ENCODE peak calls at places on chromosomes 16 and 17, in six cellular contexts. W, U, Y, Q, Z and T are unnamed samples.

GRCh38 chr17:68704897-68705296 is 103.7 kb upstream of the FAM20A start:
- DNase-seq in W (no peak), U (no peak), Y (no peak), Q (no peak), Z (no peak), T (no peak)

GRCh38 chr17:3657874-3658783 is 10.2 kb downstream of the TAX1BP3 start:
- DNase-seq in W (no peak), U (no peak), Y (no peak), Q (no peak), Z (no peak), T (no peak)

GRCh38 chr17:75084039-75084660 is 3.6 kb upstream of the SLC16A5 start:
- DNase-seq in W (peak), U (peak), Y (no peak), Q (no peak), Z (no peak), T (no peak)

GRCh38 chr16:57892041-57892440 is 78.9 kb downstream of the CNGB1 start:
- DNase-seq in W (no peak), U (peak), Y (no peak), Q (no peak), Z (no peak), T (no peak)

GRCh38 chr17:11779906-11780305 is 181.6 kb downstream of the DNAH9 start:
- DNase-seq in W (no peak), U (no peak), Y (no peak), Q (no peak), Z (no peak), T (no peak)

GRCh38 chr17:72164340-72164739 is 43.5 kb downstream of the SOX9 start:
- DNase-seq in W (no peak), U (no peak), Y (no peak), Q (no peak), Z (no peak), T (no peak)

GRCh38 chr17:57715981-57716380 is 29.1 kb downstream of the CCDC182 start:
- DNase-seq in W (no peak), U (no peak), Y (no peak), Q (no peak), Z (no peak), T (no peak)

GRCh38 chr17:67422887-67423286 is 45.8 kb downstream of the PITPNC1 start:
- DNase-seq in W (no peak), U (peak), Y (no peak), Q (peak), Z (no peak), T (no peak)

GRCh38 chr16:66935319-66936011 is at the start of gene CES2:
- DNase-seq in W (peak), U (peak), Y (peak), Q (no peak), Z (no peak), T (no peak)

DNA sequence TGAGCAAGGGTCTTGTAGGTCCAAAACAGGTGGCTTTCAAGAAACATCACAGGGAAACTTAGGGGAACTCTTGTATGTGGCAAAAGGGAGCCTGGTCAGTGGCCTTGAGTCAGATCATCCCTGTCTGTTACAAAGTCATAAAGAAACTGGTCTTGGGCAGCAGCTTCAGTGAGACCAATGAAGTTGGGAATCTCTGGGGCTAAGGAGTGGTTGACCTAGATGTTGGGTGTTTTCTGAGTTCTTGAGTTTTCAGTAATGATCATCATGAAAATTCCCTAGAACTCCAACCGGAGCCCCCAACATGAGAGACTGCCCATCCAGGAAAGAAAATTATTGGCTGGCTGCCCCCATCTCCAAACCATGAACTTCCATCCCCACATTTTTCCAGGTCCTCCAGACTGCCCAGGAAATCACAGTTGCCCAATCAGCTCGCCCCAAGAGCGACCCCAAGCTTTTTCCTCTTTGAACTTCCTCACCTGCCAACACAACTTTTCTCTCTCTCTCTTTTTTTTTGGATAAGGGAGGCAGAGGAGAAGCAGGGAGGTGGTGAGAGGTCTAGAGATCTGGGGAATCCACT is 3.9 kb downstream of the CCR7 start:
- DNase-seq in W (no peak), U (no peak), Y (no peak), Q (no peak), Z (no peak), T (no peak)
- H3K9ac ChIP-seq in W (no peak), U (peak), Y (no peak), Q (no peak), Z (no peak), T (no peak)

GRCh38 chr17:79789943-79790804 is 6.7 kb downstream of the CBX8 start:
- DNase-seq in W (no peak), U (no peak), Y (peak), Q (no peak), Z (no peak), T (no peak)
- H3K4me3 ChIP-seq in W (no peak), U (peak), Y (no peak), Q (no peak), Z (peak), T (no peak)

GRCh38 chr17:78428842-78429617 is 50.6 kb downstream of the PGS1 start:
- DNase-seq in W (no peak), U (no peak), Y (no peak), Q (no peak), Z (no peak), T (no peak)
- TF ChIP-seq POLR2AphosphoS5 in W (no peak), U (no peak), Y (no peak), Q (no peak), Z (peak), T (no peak)

GRCh38 chr16:31132979-31133599 is 2.4 kb downstream of the PRSS8 start:
- DNase-seq in W (no peak), U (no peak), Y (no peak), Q (no peak), Z (no peak), T (no peak)
- H3K9ac ChIP-seq in W (no peak), U (no peak), Y (no peak), Q (no peak), Z (no peak), T (no peak)

DNA sequence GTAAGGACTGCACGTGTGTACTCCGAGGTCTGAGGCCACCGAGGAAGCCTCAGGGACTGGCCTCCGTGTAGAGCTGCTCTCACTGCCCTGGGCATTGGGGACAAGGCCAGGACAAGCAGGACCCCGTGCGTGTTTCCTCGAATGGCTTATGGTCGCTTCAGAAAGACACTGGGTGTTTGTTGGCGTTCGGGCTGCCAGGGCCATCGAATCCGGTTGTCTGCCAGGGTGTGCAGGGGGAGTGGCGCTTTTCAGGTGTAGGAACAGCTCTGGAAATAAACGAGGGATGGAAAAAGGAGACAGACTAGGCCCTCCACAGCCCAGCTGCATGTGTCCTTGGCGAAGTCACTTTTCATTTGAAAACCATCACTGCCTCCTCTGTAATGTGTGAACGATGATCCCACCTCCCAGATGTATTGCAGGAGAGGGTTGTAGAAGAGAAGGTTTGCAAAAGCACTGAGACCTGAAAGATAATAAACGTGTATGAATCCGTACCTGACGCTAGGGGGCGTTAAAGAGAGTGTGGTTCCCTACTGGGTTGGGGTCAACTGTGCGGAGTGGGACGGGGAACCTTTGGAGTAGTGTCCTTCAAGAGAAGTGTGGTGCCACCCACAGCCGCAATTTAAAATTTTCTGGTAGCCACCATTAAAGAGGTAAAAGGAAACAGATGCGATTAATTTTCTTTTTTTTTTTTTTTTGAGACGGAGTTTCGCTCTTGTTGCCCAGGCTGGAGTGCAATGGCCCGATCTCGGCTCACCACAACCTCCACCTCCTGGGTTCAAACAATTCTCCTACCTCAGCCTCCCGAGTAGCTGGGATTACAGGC is 2.1 kb upstream of the ZSCAN10 start:
- DNase-seq in W (peak), U (peak), Y (peak), Q (no peak), Z (peak), T (no peak)
- H3K4me3 ChIP-seq in W (no peak), U (no peak), Y (no peak), Q (peak), Z (no peak), T (no peak)

DNA sequence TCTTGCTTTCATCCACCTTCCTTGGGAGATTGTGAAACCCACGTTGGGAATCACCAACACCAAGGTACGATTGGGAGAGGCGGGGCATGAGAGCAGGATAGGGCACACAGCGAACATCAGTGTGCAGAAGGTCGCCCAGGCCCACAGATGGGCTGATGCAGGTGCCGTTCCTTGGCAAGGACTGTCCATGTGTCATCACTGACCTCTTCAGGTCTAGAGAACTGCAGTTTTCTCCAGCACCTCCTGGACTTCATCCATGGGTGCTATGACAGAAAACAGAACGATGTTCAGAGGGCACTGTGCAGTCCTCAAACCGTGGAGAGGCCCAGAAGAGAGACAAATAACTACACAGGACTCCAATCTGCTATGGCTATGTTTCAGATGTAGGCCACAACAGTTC is 23.9 kb upstream of the TAT start:
- DNase-seq in W (no peak), U (peak), Y (no peak), Q (no peak), Z (no peak), T (no peak)
- TF ChIP-seq POLR2AphosphoS5 in W (no peak), U (no peak), Y (no peak), Q (no peak), Z (no peak), T (no peak)

DNA sequence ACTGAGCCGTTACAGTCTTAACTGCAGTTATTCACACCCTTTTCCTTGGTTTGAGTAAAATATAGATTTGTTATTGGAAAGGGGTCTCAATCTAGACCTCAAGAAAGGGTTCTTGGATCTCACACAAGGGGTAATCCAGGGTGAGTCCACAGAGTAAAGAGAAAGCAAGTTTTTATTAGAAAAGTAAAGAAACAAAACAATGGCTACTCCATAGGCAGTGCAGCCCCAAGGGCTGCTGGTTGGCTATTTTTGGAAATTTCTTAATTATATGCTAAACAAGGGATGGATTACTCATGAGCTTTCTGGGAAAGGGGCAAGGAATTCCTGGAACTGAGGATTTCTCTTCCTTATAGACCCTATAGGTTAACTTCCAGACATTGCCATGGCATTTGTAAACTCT is 24.6 kb upstream of the MILR1 start:
- DNase-seq in W (no peak), U (no peak), Y (no peak), Q (no peak), Z (no peak), T (no peak)
- H3K9ac ChIP-seq in W (no peak), U (no peak), Y (no peak), Q (no peak), Z (no peak), T (no peak)

GRCh38 chr16:4570688-4571321 is 14.7 kb downstream of the C16orf96 start:
- DNase-seq in W (no peak), U (no peak), Y (no peak), Q (no peak), Z (peak), T (no peak)

GRCh38 chr16:4566144-4566543 is 10.0 kb downstream of the C16orf96 start:
- DNase-seq in W (no peak), U (no peak), Y (no peak), Q (no peak), Z (no peak), T (no peak)

GRCh38 chr16:4572715-4573114 is 16.6 kb downstream of the C16orf96 start:
- DNase-seq in W (no peak), U (no peak), Y (peak), Q (no peak), Z (no peak), T (no peak)

GRCh38 chr16:4574919-4575705 is 19.0 kb downstream of the C16orf96 start:
- DNase-seq in W (no peak), U (no peak), Y (peak), Q (no peak), Z (peak), T (no peak)

DNA sequence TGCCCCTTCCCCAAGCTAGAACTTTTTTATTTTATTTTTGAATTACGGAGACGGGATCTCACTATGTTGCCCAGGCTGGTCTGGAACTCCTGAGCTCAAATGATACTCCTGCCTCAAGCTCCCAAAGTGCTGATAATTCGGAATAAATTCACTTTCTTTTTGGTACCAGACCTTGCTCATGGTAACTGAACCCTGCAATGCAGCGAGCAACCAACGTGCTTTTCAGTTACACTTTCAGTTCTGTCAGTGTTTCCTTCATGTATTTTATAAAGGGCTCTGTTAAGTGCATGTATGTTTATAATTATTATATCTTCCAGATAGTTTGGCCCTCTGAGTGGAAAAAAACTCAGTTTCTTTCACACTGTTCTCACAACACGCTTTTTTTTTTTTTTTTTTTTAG is 13.9 kb downstream of the C16orf96 start:
- DNase-seq in W (no peak), U (no peak), Y (no peak), Q (no peak), Z (no peak), T (no peak)
- H3K4me3 ChIP-seq in W (no peak), U (peak), Y (no peak), Q (no peak), Z (no peak), T (no peak)

GRCh38 chr17:65463242-65463641 is 98.2 kb downstream of the AXIN2 start:
- DNase-seq in W (no peak), U (no peak), Y (no peak), Q (no peak), Z (no peak), T (no peak)
- TF ChIP-seq POLR2AphosphoS5 in W (no peak), U (no peak), Y (no peak), Q (no peak), Z (no peak), T (no peak)